ENCODE peak calls at places on chromosomes 11 and 22, in seven cellular contexts. O is right cardiac atrium; L is AG04450; Z is left ventricle myocardium inferior; M is neuronal stem cell; A is CD8-positive, alpha-beta memory T cell; U is heart right ventricle. I is an unnamed sample.

GRCh38 chr11:118915941-118916841 is 9.5 kb downstream of the BCL9L start:
- DNase-seq in O (peak; percentile 31), U (no peak), Z (no peak), L (no peak), A (no peak), M (no peak), I (no peak)

GRCh38 chr11:130050272-130050671 is 19.4 kb upstream of the APLP2 start:
- DNase-seq in A (no peak), O (no peak), Z (no peak), U (no peak), L (no peak), M (no peak), I (no peak)

GRCh38 chr11:44627911-44628729 is 62.7 kb downstream of the CD82 start:
- DNase-seq in M (no peak), U (peak; percentile 77), Z (peak; percentile 82), A (no peak), L (no peak), O (peak; percentile 84), I (peak; percentile 54)

GRCh38 chr22:35479359-35479758 is 61.3 kb upstream of the RASD2 start:
- DNase-seq in U (no peak), L (no peak), M (no peak), A (no peak), O (no peak), Z (no peak), I (no peak)

GRCh38 chr11:76684470-76684869 is 13.9 kb upstream of the LRRC32 start:
- DNase-seq in A (no peak), L (no peak), Z (no peak), U (no peak), M (no peak), O (no peak), I (no peak)

GRCh38 chr11:101706015-101706414 is 122.2 kb upstream of the TRPC6 start:
- DNase-seq in U (no peak), M (no peak), O (no peak), Z (no peak), A (no peak), L (peak; percentile 16), I (no peak)

GRCh38 chr11:64001552-64002427 is 15.6 kb downstream of the OTUB1 start:
- DNase-seq in M (no peak), A (no peak), O (no peak), Z (peak; percentile 36), L (no peak), U (no peak), I (no peak)

GRCh38 chr11:95544095-95544795 is 245.3 kb downstream of the FAM76B start:
- DNase-seq in A (no peak), O (no peak), U (no peak), M (no peak), L (no peak), Z (no peak), I (no peak)

GRCh38 chr11:129960216-129961214 is 42.1 kb downstream of the PRDM10 start:
- DNase-seq in M (no peak), Z (no peak), U (no peak), A (no peak), L (peak; percentile 72), O (no peak), I (no peak)

GRCh38 chr11:93740802-93741093 is 547 bp downstream of the TAF1D start:
- DNase-seq in M (peak; percentile 29), Z (peak; percentile 48), L (no peak), U (peak; percentile 52), O (peak; percentile 67), A (peak; percentile 60), I (peak; percentile 70)

GRCh38 chr11:94309757-94310156 is 5.4 kb downstream of the IZUMO1R start:
- DNase-seq in M (no peak), U (no peak), L (no peak), O (no peak), Z (no peak), A (no peak), I (no peak)

GRCh38 chr11:88353386-88353785 is 15.8 kb upstream of the CTSC start:
- DNase-seq in M (no peak), U (no peak), O (no peak), Z (no peak), L (no peak), A (no peak), I (no peak)

GRCh38 chr11:1727088-1727690 is 23.2 kb downstream of the IFITM10 start:
- DNase-seq in M (no peak), L (no peak), Z (no peak), U (no peak), O (no peak), A (no peak), I (no peak)

GRCh38 chr11:62104816-62105610 is 18.8 kb upstream of the INCENP start:
- DNase-seq in Z (no peak), M (no peak), U (no peak), O (no peak), L (no peak), A (no peak), I (peak; percentile 31)

GRCh38 chr11:8257003-8257664 is 6.5 kb downstream of the LMO1 start:
- DNase-seq in M (no peak), A (no peak), Z (no peak), L (no peak), O (no peak), U (no peak), I (no peak)

GRCh38 chr11:111660822-111661221 is 58.6 kb downstream of the SIK2 start:
- DNase-seq in U (no peak), A (no peak), M (no peak), L (no peak), Z (no peak), O (no peak), I (no peak)

GRCh38 chr11:45321669-45322068 is 35.5 kb upstream of the SYT13 start:
- DNase-seq in L (no peak), U (no peak), M (no peak), O (no peak), Z (no peak), A (no peak), I (no peak)

GRCh38 chr11:69862797-69863543 is 43.8 kb upstream of the FGF3 start:
- DNase-seq in O (no peak), M (no peak), A (no peak), L (no peak), Z (no peak), U (no peak), I (no peak)

GRCh38 chr22:32202161-32202538 is 2.7 kb downstream of the RFPL2 start:
- DNase-seq in O (no peak), U (no peak), L (no peak), M (no peak), A (no peak), Z (no peak), I (no peak)

GRCh38 chr11:111585371-111585770 is 16.9 kb upstream of the SIK2 start:
- DNase-seq in L (no peak), U (no peak), M (no peak), O (no peak), Z (no peak), A (no peak), I (no peak)

GRCh38 chr22:44187652-44188230 is 7.0 kb downstream of the PARVG start:
- DNase-seq in L (no peak), O (no peak), Z (no peak), A (no peak), M (no peak), U (no peak), I (no peak)

GRCh38 chr11:78216021-78216420 is 27.3 kb downstream of the USP35 start:
- DNase-seq in U (no peak), Z (peak; percentile 2), O (no peak), M (no peak), L (no peak), A (no peak), I (no peak)

GRCh38 chr11:111531687-111532364 is 8.7 kb upstream of the LAYN start:
- DNase-seq in Z (no peak), L (peak; percentile 71), A (no peak), O (no peak), M (no peak), U (no peak), I (no peak)

DNA sequence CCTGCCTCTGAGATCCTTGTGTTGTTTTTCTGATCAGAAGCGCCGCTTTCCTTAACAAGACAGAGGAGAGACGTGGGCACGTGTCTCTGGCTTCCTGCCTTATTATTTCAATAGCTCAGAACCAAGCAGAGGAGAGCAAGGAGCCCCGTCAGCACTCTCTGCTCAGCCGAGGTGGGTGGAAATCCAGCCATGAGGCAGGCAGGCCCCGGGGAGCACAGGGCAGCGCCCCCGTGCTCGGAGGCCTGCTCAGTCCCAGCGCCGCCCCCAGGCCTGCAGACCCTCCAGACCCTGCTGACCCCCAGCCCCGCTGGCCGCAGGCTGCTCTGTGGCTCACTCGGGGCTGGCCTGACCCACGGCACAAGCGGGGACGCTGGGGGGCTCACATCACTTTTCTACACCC is 162.8 kb downstream of the BRD1 start:
- DNase-seq in U (no peak), Z (no peak), A (no peak), M (no peak), O (no peak), L (no peak), I (no peak)
- H3K4me3 ChIP-seq in U (no peak overlapping the region), Z (peak overlapping the region; percentile 3), A (no peak overlapping the region), M (no peak overlapping the region), O (no peak overlapping the region), L (no peak overlapping the region), I (no peak overlapping the region)

DNA sequence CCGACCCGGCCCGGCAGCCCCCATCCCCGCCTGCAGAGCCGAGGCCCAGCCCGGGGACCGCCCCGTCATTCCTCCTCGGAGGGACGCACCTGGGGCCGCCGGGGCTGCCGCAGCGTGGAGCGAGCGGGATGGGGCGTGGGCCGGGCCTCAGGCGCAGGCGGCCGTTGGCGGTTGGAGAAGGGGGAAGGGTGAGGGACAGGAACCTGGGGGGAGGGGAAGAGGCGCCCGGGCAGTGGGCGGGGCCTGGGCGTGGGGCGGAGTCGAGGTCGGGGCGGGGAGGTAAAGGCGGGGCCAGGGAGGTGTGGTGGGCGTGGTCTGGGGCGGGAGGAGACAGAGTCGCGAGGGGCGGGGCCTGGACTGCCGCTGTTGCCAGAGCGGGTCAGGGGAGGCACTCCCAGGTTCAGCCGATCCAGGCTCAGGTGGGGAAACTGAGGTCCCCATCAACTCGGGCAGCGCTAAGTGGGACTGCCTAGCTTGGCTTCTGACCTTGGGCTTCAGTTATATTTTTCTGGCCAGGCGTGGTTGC is at the start of gene TESMIN:
- DNase-seq in L (peak; percentile 4), M (peak; percentile 84), Z (peak; percentile 84), U (peak; percentile 89), O (peak; percentile 85), A (peak; percentile 80), I (peak; percentile 99)
- H3K4me3 ChIP-seq in L (peak within 1 kb of the TSS; percentile 52), M (peak within 1 kb of the TSS; percentile 85), Z (peak within 1 kb of the TSS; percentile 61), U (no peak within 1 kb of the TSS), O (peak within 1 kb of the TSS; percentile 43), A (no peak within 1 kb of the TSS), I (peak within 1 kb of the TSS; percentile 5)

GRCh38 chr11:16925495-16926065 is 88.6 kb downstream of the PLEKHA7 start:
- DNase-seq in M (peak; percentile 66), U (peak; percentile 37), O (peak; percentile 42), L (no peak), Z (peak; percentile 24), A (peak; percentile 3), I (peak; percentile 62)
- H3K4me3 ChIP-seq in M (peak overlapping the region; percentile 80), U (peak overlapping the region; percentile 49), O (peak overlapping the region; percentile 21), L (no peak overlapping the region), Z (peak overlapping the region; percentile 72), A (no peak overlapping the region), I (peak overlapping the region; percentile 43)

DNA sequence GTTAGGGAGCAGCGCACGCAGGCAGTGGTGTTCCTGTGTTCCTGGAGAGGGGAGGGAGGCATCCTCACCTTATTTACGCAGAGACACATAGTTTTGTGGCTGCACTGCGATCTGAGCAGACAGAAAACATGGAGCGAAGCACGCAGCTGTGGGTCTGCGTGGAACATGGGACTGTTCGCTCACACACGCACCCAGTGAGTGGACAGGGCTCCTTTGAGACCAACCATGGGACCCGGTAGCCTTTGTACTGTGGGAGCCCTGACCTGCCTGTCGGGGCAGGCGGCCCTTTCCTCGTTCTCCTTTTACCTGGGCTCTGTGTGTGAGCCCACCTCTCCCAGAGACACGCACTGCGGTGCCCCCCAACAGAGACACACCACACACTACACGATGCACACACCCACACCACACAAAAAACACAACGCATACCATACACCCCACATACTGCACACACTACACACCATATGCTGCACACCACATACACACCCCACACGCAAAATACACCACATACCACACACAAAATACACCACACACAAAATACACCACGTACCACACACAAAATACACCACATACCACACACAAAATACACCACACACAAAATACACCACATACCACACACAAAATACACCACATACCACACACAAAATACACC is 1245.7 kb downstream of the BRD1 start:
- DNase-seq in O (no peak), A (no peak), U (no peak), Z (no peak), M (no peak), L (no peak), I (peak; percentile 25)
- H3K4me3 ChIP-seq in O (no peak overlapping the region), A (no peak overlapping the region), U (no peak overlapping the region), Z (no peak overlapping the region), M (no peak overlapping the region), L (no peak overlapping the region), I (no peak overlapping the region)

I was measured in pancreas.